ENCODE peak calls at places on chromosomes 12 and 14, in six cellular contexts. B is HFFc6; Z is stimulated activated CD8-positive, alpha-beta memory T cell treated with anti-CD3 and anti-CD28 coated beads, Interleukin-4, amount 100 ng/mL, for 48 hours; C is fibroblast of the aortic adventitia; H is BJ; J is stimulated activated CD4-positive, alpha-beta T cell treated with anti-CD3 and anti-CD28 coated beads, TNF-alpha, amount 100 ng/mL, for 24 hours. F is an unnamed sample.

GRCh38 chr12:52380271-52380694 is 5.2 kb downstream of the KRT84 start:
- DNase-seq in B (peak; percentile 26), Z (peak; percentile 51), C (peak; percentile 9), H (no peak), J (no peak), F (peak; percentile 48)

GRCh38 chr12:2633825-2634200 is 161.0 kb upstream of the FKBP4 start:
- DNase-seq in B (no peak), Z (no peak), C (no peak), H (no peak), J (no peak), F (no peak)

GRCh38 chr14:92586001-92586947 is 72.7 kb downstream of the RIN3 start:
- DNase-seq in B (peak; percentile 97), Z (no peak), C (peak; percentile 99), H (peak; percentile 99), J (no peak), F (no peak)

GRCh38 chr12:99983721-99984258 is 946 bp downstream of the ANKS1B start:
- DNase-seq in B (no peak), Z (no peak), C (peak; percentile 6), H (no peak), J (no peak), F (no peak)

GRCh38 chr14:68147331-68147730 is 327.8 kb downstream of the RAD51B start:
- DNase-seq in B (no peak), Z (no peak), C (peak; percentile 68), H (no peak), J (no peak), F (no peak)

GRCh38 chr14:24710403-24711063 is 76.5 kb upstream of the GZMB start:
- DNase-seq in B (peak; percentile 57), Z (peak; percentile 74), C (peak; percentile 67), H (no peak), J (peak; percentile 48), F (peak; percentile 82)

GRCh38 chr12:117363953-117364486 is 2.6 kb upstream of the NOS1 start:
- DNase-seq in B (no peak), Z (no peak), C (no peak), H (no peak), J (no peak), F (no peak)

GRCh38 chr12:1246637-1247036 is 255.6 kb downstream of the ERC1 start:
- DNase-seq in B (no peak), Z (no peak), C (peak; percentile 22), H (peak; percentile 17), J (no peak), F (no peak)

GRCh38 chr14:23005861-23006534 is 3.9 kb downstream of the C14orf93 start:
- DNase-seq in B (no peak), Z (no peak), C (no peak), H (no peak), J (no peak), F (no peak)

GRCh38 chr12:105573574-105573973 is 243.1 kb downstream of the C12orf75 start:
- DNase-seq in B (no peak), Z (no peak), C (no peak), H (no peak), J (no peak), F (no peak)

GRCh38 chr12:18899162-18899561 is 161.2 kb downstream of the CAPZA3 start:
- DNase-seq in B (no peak), Z (no peak), C (no peak), H (no peak), J (no peak), F (no peak)

GRCh38 chr12:32036477-32037263 is 70.0 kb upstream of the BICD1 start:
- DNase-seq in B (no peak), Z (no peak), C (no peak), H (no peak), J (no peak), F (no peak)

GRCh38 chr12:21521541-21521940 is 4.6 kb upstream of the SPX start:
- DNase-seq in B (no peak), Z (no peak), C (no peak), H (no peak), J (no peak), F (no peak)

GRCh38 chr12:115897718-115898117 is 379.8 kb downstream of the MED13L start:
- DNase-seq in B (peak; percentile 2), Z (no peak), C (no peak), H (peak; percentile 46), J (no peak), F (no peak)

GRCh38 chr12:127722651-127723050 is 544.3 kb upstream of the TMEM132C start:
- DNase-seq in B (no peak), Z (no peak), C (no peak), H (no peak), J (no peak), F (no peak)

GRCh38 chr12:92259852-92260251 is 114.2 kb upstream of the BTG1 start:
- DNase-seq in B (peak; percentile 7), Z (no peak), C (peak; percentile 3), H (no peak), J (no peak), F (no peak)

GRCh38 chr12:9039397-9039977 is 50.1 kb downstream of the KLRG1 start:
- DNase-seq in B (peak; percentile 62), Z (no peak), C (peak; percentile 60), H (no peak), J (no peak), F (peak; percentile 31)

GRCh38 chr14:43005807-43006206 is 1399.1 kb downstream of the LRFN5 start:
- DNase-seq in B (no peak), Z (no peak), C (peak; percentile 42), H (no peak), J (no peak), F (peak; percentile 15)

GRCh38 chr14:50768693-50769092 is 62.3 kb downstream of the NIN start:
- DNase-seq in B (peak; percentile 43), Z (no peak), C (no peak), H (no peak), J (no peak), F (no peak)

GRCh38 chr14:103520657-103521437 is 1.8 kb downstream of the CKB start:
- DNase-seq in B (no peak), Z (peak; percentile 72), C (peak; percentile 41), H (no peak), J (peak; percentile 56), F (peak; percentile 93)

F was measured in testis.